ENCODE peak calls at places on chromosomes 12 and 14, in nine cellular contexts. One of them, this sample, is unnamed.

GRCh38 chr12:28161697-28162096 is 28.6 kb upstream of the CCDC91 start:
- DNase-seq in colonic mucosa: no peak
- DNase-seq in astrocyte of the spinal cord: no peak
- DNase-seq in GM20000: no peak
- DNase-seq in stomach: no peak
- DNase-seq in stromal cell of bone marrow: no peak
- DNase-seq in iris pigment epithelial cell: no peak
- DNase-seq in left colon: no peak
- DNase-seq in PC-3: no peak
- DNase-seq in this sample: no peak

GRCh38 chr12:132427999-132428871 is 61.7 kb upstream of the FBRSL1 start:
- DNase-seq in left colon: no peak
- DNase-seq in stomach: peak; percentile 37
- DNase-seq in GM20000: no peak
- DNase-seq in PC-3: no peak
- DNase-seq in astrocyte of the spinal cord: no peak
- DNase-seq in stromal cell of bone marrow: no peak
- DNase-seq in colonic mucosa: no peak
- DNase-seq in iris pigment epithelial cell: peak; percentile 9
- DNase-seq in this sample: no peak

GRCh38 chr14:44379292-44379977 is 127.6 kb downstream of the FSCB start:
- DNase-seq in PC-3: no peak
- DNase-seq in stomach: no peak
- DNase-seq in colonic mucosa: no peak
- DNase-seq in iris pigment epithelial cell: no peak
- DNase-seq in GM20000: no peak
- DNase-seq in astrocyte of the spinal cord: no peak
- DNase-seq in left colon: no peak
- DNase-seq in stromal cell of bone marrow: no peak
- DNase-seq in this sample: no peak

GRCh38 chr12:29145372-29146170 is 3.5 kb upstream of the FAR2 start:
- DNase-seq in astrocyte of the spinal cord: no peak
- DNase-seq in PC-3: no peak
- DNase-seq in stromal cell of bone marrow: no peak
- DNase-seq in iris pigment epithelial cell: no peak
- DNase-seq in stomach: no peak
- DNase-seq in left colon: no peak
- DNase-seq in colonic mucosa: no peak
- DNase-seq in GM20000: no peak
- DNase-seq in this sample: no peak

GRCh38 chr12:66903782-66904396 is 225.0 kb upstream of the GRIP1 start:
- DNase-seq in GM20000: no peak
- DNase-seq in left colon: no peak
- DNase-seq in astrocyte of the spinal cord: no peak
- DNase-seq in PC-3: peak; percentile 42
- DNase-seq in stomach: no peak
- DNase-seq in stromal cell of bone marrow: no peak
- DNase-seq in iris pigment epithelial cell: no peak
- DNase-seq in colonic mucosa: no peak
- DNase-seq in this sample: no peak

GRCh38 chr14:22748188-22748587 is 18.3 kb upstream of the OXA1L start:
- DNase-seq in iris pigment epithelial cell: no peak
- DNase-seq in stomach: no peak
- DNase-seq in astrocyte of the spinal cord: no peak
- DNase-seq in colonic mucosa: no peak
- DNase-seq in left colon: no peak
- DNase-seq in stromal cell of bone marrow: no peak
- DNase-seq in PC-3: no peak
- DNase-seq in GM20000: no peak
- DNase-seq in this sample: no peak

GRCh38 chr14:61567838-61568571 is 127.3 kb upstream of the HIF1A start:
- DNase-seq in PC-3: no peak
- DNase-seq in astrocyte of the spinal cord: no peak
- DNase-seq in GM20000: no peak
- DNase-seq in colonic mucosa: no peak
- DNase-seq in left colon: no peak
- DNase-seq in stomach: no peak
- DNase-seq in iris pigment epithelial cell: peak; percentile 40
- DNase-seq in stromal cell of bone marrow: no peak
- DNase-seq in this sample: no peak

GRCh38 chr14:53714495-53715389 is 241.9 kb downstream of the BMP4 start:
- DNase-seq in colonic mucosa: no peak
- DNase-seq in left colon: no peak
- DNase-seq in GM20000: no peak
- DNase-seq in stomach: no peak
- DNase-seq in astrocyte of the spinal cord: no peak
- DNase-seq in stromal cell of bone marrow: no peak
- DNase-seq in PC-3: no peak
- DNase-seq in iris pigment epithelial cell: no peak
- DNase-seq in this sample: no peak

GRCh38 chr14:33612184-33612479 is 338.7 kb downstream of the EGLN3 start:
- DNase-seq in PC-3: no peak
- DNase-seq in colonic mucosa: no peak
- DNase-seq in stomach: no peak
- DNase-seq in iris pigment epithelial cell: no peak
- DNase-seq in left colon: no peak
- DNase-seq in GM20000: no peak
- DNase-seq in astrocyte of the spinal cord: no peak
- DNase-seq in stromal cell of bone marrow: no peak
- DNase-seq in this sample: no peak

GRCh38 chr12:75259170-75259569 is 49.5 kb upstream of the KCNC2 start:
- DNase-seq in iris pigment epithelial cell: no peak
- DNase-seq in stomach: no peak
- DNase-seq in colonic mucosa: no peak
- DNase-seq in left colon: no peak
- DNase-seq in PC-3: no peak
- DNase-seq in stromal cell of bone marrow: no peak
- DNase-seq in GM20000: no peak
- DNase-seq in astrocyte of the spinal cord: no peak
- DNase-seq in this sample: no peak

GRCh38 chr14:91035855-91036254 is 24.6 kb downstream of the RPS6KA5 start:
- DNase-seq in iris pigment epithelial cell: no peak
- DNase-seq in stromal cell of bone marrow: no peak
- DNase-seq in left colon: no peak
- DNase-seq in colonic mucosa: no peak
- DNase-seq in PC-3: no peak
- DNase-seq in GM20000: no peak
- DNase-seq in stomach: no peak
- DNase-seq in astrocyte of the spinal cord: no peak
- DNase-seq in this sample: no peak

GRCh38 chr12:127236491-127236890 is 1030.5 kb upstream of the TMEM132C start:
- DNase-seq in stomach: no peak
- DNase-seq in GM20000: no peak
- DNase-seq in stromal cell of bone marrow: no peak
- DNase-seq in PC-3: no peak
- DNase-seq in colonic mucosa: no peak
- DNase-seq in iris pigment epithelial cell: no peak
- DNase-seq in left colon: no peak
- DNase-seq in astrocyte of the spinal cord: no peak
- DNase-seq in this sample: no peak

GRCh38 chr12:15146585-15146984 is 74.6 kb downstream of the RERG start:
- DNase-seq in left colon: no peak
- DNase-seq in GM20000: no peak
- DNase-seq in PC-3: no peak
- DNase-seq in astrocyte of the spinal cord: no peak
- DNase-seq in iris pigment epithelial cell: peak; percentile 51
- DNase-seq in stromal cell of bone marrow: no peak
- DNase-seq in colonic mucosa: no peak
- DNase-seq in stomach: no peak
- DNase-seq in this sample: no peak

GRCh38 chr14:21734457-21735074 is 60.9 kb upstream of the OR4E1 start:
- DNase-seq in left colon: no peak
- DNase-seq in PC-3: peak; percentile 81
- DNase-seq in iris pigment epithelial cell: peak; percentile 60
- DNase-seq in astrocyte of the spinal cord: peak; percentile 52
- DNase-seq in stromal cell of bone marrow: peak; percentile 2
- DNase-seq in GM20000: peak; percentile 29
- DNase-seq in colonic mucosa: peak; percentile 34
- DNase-seq in stomach: no peak
- DNase-seq in this sample: peak; percentile 54

This sample was measured in HCT116.